ENCODE peak calls at places on chromosomes 11 and 22, in six cellular contexts. Q, I, L, P, Z and X are unnamed samples.

GRCh38 chr11:24885580-24886173 is 388.8 kb downstream of the LUZP2 start:
- DNase-seq in P (no peak), I (no peak), Z (no peak), L (no peak), Q (no peak), X (no peak)

GRCh38 chr11:126515501-126515900 is 160.0 kb downstream of the ST3GAL4 start:
- DNase-seq in Q (no peak), Z (no peak), L (no peak), P (no peak), I (no peak), X (no peak)

GRCh38 chr22:42581762-42582716 is 28.3 kb downstream of the SERHL2 start:
- DNase-seq in Q (peak), P (peak), I (peak), L (no peak), Z (peak), X (peak)

GRCh38 chr11:119989422-119989821 is 148.5 kb downstream of the TRIM29 start:
- DNase-seq in I (no peak), Q (no peak), Z (no peak), P (no peak), L (no peak), X (no peak)

GRCh38 chr11:3627291-3627690 is 14.5 kb downstream of the ART5 start:
- DNase-seq in L (peak), I (no peak), Q (no peak), Z (peak), P (peak), X (no peak)

GRCh38 chr11:68931911-68932310 is 28.2 kb downstream of the IGHMBP2 start:
- DNase-seq in Q (no peak), I (no peak), P (no peak), Z (no peak), L (no peak), X (no peak)

GRCh38 chr11:66328307-66329144 is 7.7 kb downstream of the RIN1 start:
- DNase-seq in Q (peak), L (no peak), P (peak), I (peak), Z (peak), X (peak)

GRCh38 chr11:94882931-94883330 is 90.4 kb downstream of the CWC15 start:
- DNase-seq in Q (no peak), P (no peak), I (no peak), Z (no peak), L (no peak), X (no peak)

GRCh38 chr11:37504925-37505324 is 906.9 kb upstream of the RAG2 start:
- DNase-seq in Z (peak), I (no peak), L (peak), P (no peak), Q (peak), X (no peak)

GRCh38 chr22:43592470-43592869 is 180.7 kb downstream of the MPPED1 start:
- DNase-seq in Q (no peak), I (no peak), Z (no peak), P (no peak), L (no peak), X (no peak)

GRCh38 chr11:75246006-75246672 is 5.6 kb downstream of the TPBGL start:
- DNase-seq in I (no peak), P (no peak), L (no peak), Q (no peak), Z (no peak), X (no peak)

GRCh38 chr11:17742019-17742418 is 7.4 kb downstream of the KCNC1 start:
- DNase-seq in L (no peak), I (no peak), P (no peak), Q (no peak), Z (no peak), X (no peak)

GRCh38 chr11:76225122-76225584 is 18.9 kb upstream of the WNT11 start:
- DNase-seq in Q (no peak), P (no peak), Z (no peak), L (no peak), I (no peak), X (no peak)

GRCh38 chr11:21866781-21867180 is 326.1 kb upstream of the ANO5 start:
- DNase-seq in L (no peak), I (no peak), P (no peak), Z (no peak), Q (no peak), X (no peak)

GRCh38 chr11:70738661-70739060 is 340.3 kb downstream of the CTTN start:
- DNase-seq in L (no peak), P (no peak), Q (no peak), Z (no peak), I (no peak), X (no peak)

GRCh38 chr11:45771942-45772522 is 32.9 kb upstream of the SLC35C1 start:
- DNase-seq in Q (peak), L (no peak), I (peak), Z (peak), P (peak), X (peak)

GRCh38 chr11:406796-407650 is 7.8 kb downstream of the SIGIRR start:
- DNase-seq in Z (peak), P (peak), L (no peak), Q (peak), I (peak), X (peak)

GRCh38 chr11:57493507-57494503 is 21.7 kb downstream of the SLC43A1 start:
- DNase-seq in L (no peak), Q (no peak), P (peak), I (peak), Z (peak), X (peak)

GRCh38 chr11:37105456-37105855 is 507.4 kb upstream of the RAG2 start:
- DNase-seq in P (no peak), Z (no peak), L (no peak), Q (no peak), I (no peak), X (no peak)

GRCh38 chr11:43933608-43934358 is 8.7 kb upstream of the C11orf96 start:
- DNase-seq in Q (peak), I (no peak), L (no peak), P (no peak), Z (peak), X (no peak)

GRCh38 chr11:82759649-82760048 is 26.0 kb upstream of the FAM181B start:
- DNase-seq in I (no peak), L (no peak), P (no peak), Q (no peak), Z (no peak), X (no peak)

GRCh38 chr22:45185718-45186511 is 22.2 kb downstream of the NUP50 start:
- DNase-seq in I (no peak), Q (no peak), P (no peak), L (no peak), Z (no peak), X (no peak)

GRCh38 chr11:1122356-1123002 is 35.3 kb upstream of the MUC5AC start:
- DNase-seq in L (no peak), Z (no peak), I (no peak), P (no peak), Q (no peak), X (no peak)

GRCh38 chr11:77171885-77172665 is 44.0 kb downstream of the MYO7A start:
- DNase-seq in Z (no peak), I (no peak), P (no peak), L (no peak), Q (no peak), X (no peak)

GRCh38 chr11:126127284-126127845 is 64.7 kb upstream of the CDON start:
- DNase-seq in Q (no peak), P (no peak), Z (no peak), L (no peak), I (no peak), X (no peak)

GRCh38 chr11:94639901-94640721 is 72.9 kb downstream of the PIWIL4 start:
- DNase-seq in Q (no peak), L (no peak), I (no peak), P (no peak), Z (no peak), X (no peak)

GRCh38 chr22:48892571-48893287 is 934.9 kb downstream of the BRD1 start:
- DNase-seq in P (no peak), Z (no peak), L (no peak), Q (no peak), I (no peak), X (no peak)

GRCh38 chr11:67371549-67372231 is 1.7 kb downstream of the CLCF1 start:
- DNase-seq in Q (peak), Z (peak), P (peak), I (no peak), L (no peak), X (peak)

GRCh38 chr11:91664521-91664920 is 560.1 kb upstream of the FAT3 start:
- DNase-seq in P (no peak), Z (no peak), L (no peak), Q (no peak), I (no peak), X (no peak)

GRCh38 chr11:113991718-113992458 is 17.0 kb downstream of the HTR3A start:
- DNase-seq in I (no peak), Q (peak), P (no peak), L (no peak), Z (no peak), X (no peak)

GRCh38 chr11:18492888-18493287 is 33.9 kb downstream of the TSG101 start:
- DNase-seq in Z (no peak), P (no peak), I (no peak), Q (peak), L (no peak), X (no peak)

GRCh38 chr11:114295676-114296081 is 520 bp upstream of the NNMT start:
- DNase-seq in Q (no peak), P (no peak), I (no peak), L (no peak), Z (no peak), X (no peak)

GRCh38 chr11:19553683-19554333 is 158.8 kb upstream of the NAV2 start:
- DNase-seq in I (peak), P (peak), Q (peak), L (no peak), Z (peak), X (peak)